ENCODE peak calls at places on chromosomes 16 and 17, in seven cellular contexts. D is GM23248, Z is NCI-H1436 treated with DMSO at 0.1 percent for 48 hours, R is putamen, T is AG04449, V is BJ, P is fibroblast of lung. O is an unnamed sample.

GRCh38 chr17:42121066-42121769 is at the start of gene KAT2A:
- DNase-seq in P (peak; percentile 69), D (peak; percentile 94), T (no peak), Z (no peak), V (no peak), R (peak; percentile 86), O (peak; percentile 79)

GRCh38 chr17:57352658-57353057 is 96.3 kb downstream of the MSI2 start:
- DNase-seq in D (no peak), V (no peak), Z (no peak), T (no peak), P (no peak), R (no peak), O (no peak)

GRCh38 chr16:52488837-52489289 is 58.1 kb downstream of the TOX3 start:
- DNase-seq in P (no peak), R (no peak), V (no peak), Z (no peak), D (no peak), T (no peak), O (no peak)

GRCh38 chr17:21214777-21215541 is 998 bp upstream of the TMEM11 start:
- DNase-seq in P (peak; percentile 35), R (no peak), Z (no peak), V (no peak), T (no peak), D (peak; percentile 69), O (no peak)

GRCh38 chr16:78727536-78727935 is 628.1 kb downstream of the WWOX start:
- DNase-seq in Z (no peak), V (no peak), D (no peak), T (no peak), R (no peak), P (no peak), O (no peak)

GRCh38 chr17:40417258-40417608 is 463 bp downstream of the TOP2A start:
- DNase-seq in T (no peak), R (no peak), Z (no peak), P (peak; percentile 12), V (no peak), D (no peak), O (no peak)

GRCh38 chr17:45043268-45043681 is 8.2 kb downstream of the DCAKD start:
- DNase-seq in Z (no peak), D (peak; percentile 20), V (no peak), P (no peak), R (no peak), T (no peak), O (no peak)

GRCh38 chr16:50731989-50732589 is 9.8 kb upstream of the CYLD start:
- DNase-seq in P (no peak), Z (no peak), T (no peak), V (no peak), R (no peak), D (no peak), O (no peak)

GRCh38 chr17:72970794-72971512 is 121.5 kb downstream of the SLC39A11 start:
- DNase-seq in V (no peak), D (no peak), P (peak; percentile 34), R (no peak), T (no peak), Z (no peak), O (no peak)

O was measured in endothelial cell of umbilical vein.